ENCODE peak calls at places on chromosomes 11 and 22, in six cellular contexts. Q, T, W, M, D and N are unnamed samples.

GRCh38 chr22:17307566-17307965 is 61.7 kb upstream of the CECR2 start:
- DNase-seq in Q (no peak), T (no peak), W (no peak), M (no peak), D (no peak), N (no peak)

GRCh38 chr11:101008961-101009684 is 120.5 kb downstream of the PGR start:
- DNase-seq in Q (no peak), T (no peak), W (no peak), M (no peak), D (no peak), N (no peak)

GRCh38 chr11:29676993-29677392 is 339.8 kb downstream of the KCNA4 start:
- DNase-seq in Q (no peak), T (no peak), W (no peak), M (no peak), D (no peak), N (no peak)

GRCh38 chr22:20020533-20021195 is at the start of gene TANGO2:
- DNase-seq in Q (peak), T (peak), W (peak), M (peak), D (peak), N (peak)

GRCh38 chr11:134761361-134761760 is 349.3 kb upstream of the B3GAT1 start:
- DNase-seq in Q (no peak), T (no peak), W (no peak), M (no peak), D (no peak), N (no peak)

GRCh38 chr11:128497057-128497957 is 90.1 kb downstream of the ETS1 start:
- DNase-seq in Q (no peak), T (no peak), W (peak), M (peak), D (peak), N (no peak)

GRCh38 chr22:46576556-46577351 is 39.3 kb upstream of the CELSR1 start:
- DNase-seq in Q (peak), T (peak), W (peak), M (peak), D (no peak), N (peak)

GRCh38 chr22:27100789-27101188 is 443.4 kb downstream of the MIAT start:
- DNase-seq in Q (no peak), T (peak), W (no peak), M (no peak), D (no peak), N (no peak)

GRCh38 chr22:30436196-30436595 is 10.6 kb downstream of the MTFP1 start:
- DNase-seq in Q (no peak), T (no peak), W (no peak), M (no peak), D (no peak), N (no peak)

GRCh38 chr11:93522448-93522847 is 20.7 kb downstream of the SMCO4 start:
- DNase-seq in Q (no peak), T (no peak), W (no peak), M (no peak), D (no peak), N (no peak)

GRCh38 chr22:29704528-29705285 is 15.1 kb upstream of the CABP7 start:
- DNase-seq in Q (no peak), T (no peak), W (peak), M (peak), D (no peak), N (no peak)

GRCh38 chr11:8671651-8672062 is 10.8 kb downstream of the TRIM66 start:
- DNase-seq in Q (no peak), T (no peak), W (peak), M (peak), D (peak), N (no peak)

GRCh38 chr22:17135153-17135760 is 14.1 kb upstream of the TMEM121B start:
- DNase-seq in Q (no peak), T (no peak), W (no peak), M (no peak), D (no peak), N (peak)

GRCh38 chr11:100004541-100004940 is 682.5 kb upstream of the ARHGAP42 start:
- DNase-seq in Q (no peak), T (no peak), W (no peak), M (no peak), D (no peak), N (no peak)

GRCh38 chr22:17205432-17205831 is 13.8 kb downstream of the ADA2 start:
- DNase-seq in Q (peak), T (no peak), W (no peak), M (no peak), D (no peak), N (no peak)

GRCh38 chr22:19645391-19645790 is 68.9 kb upstream of the SEPTIN5 start:
- DNase-seq in Q (no peak), T (no peak), W (no peak), M (no peak), D (no peak), N (no peak)

GRCh38 chr11:66318576-66318970 is 1.7 kb upstream of the CD248 start:
- DNase-seq in Q (no peak), T (no peak), W (no peak), M (no peak), D (no peak), N (no peak)

GRCh38 chr11:3341298-3341697 is 37.6 kb downstream of the ZNF195 start:
- DNase-seq in Q (peak), T (peak), W (peak), M (peak), D (no peak), N (peak)

GRCh38 chr11:95764267-95764898 is 25.2 kb downstream of the FAM76B start:
- DNase-seq in Q (peak), T (peak), W (no peak), M (peak), D (no peak), N (no peak)

GRCh38 chr11:132980721-132981120 is 551.6 kb downstream of the OPCML start:
- DNase-seq in Q (no peak), T (no peak), W (no peak), M (no peak), D (no peak), N (no peak)

GRCh38 chr11:100761806-100762205 is 74.7 kb downstream of the ARHGAP42 start:
- DNase-seq in Q (no peak), T (no peak), W (no peak), M (no peak), D (no peak), N (no peak)

GRCh38 chr22:28129319-28129962 is 210.4 kb upstream of the PITPNB start:
- DNase-seq in Q (no peak), T (no peak), W (no peak), M (no peak), D (no peak), N (no peak)

GRCh38 chr22:44576311-44577260 is 78.6 kb upstream of the RTL6 start:
- DNase-seq in Q (no peak), T (no peak), W (no peak), M (no peak), D (no peak), N (no peak)

GRCh38 chr11:19275496-19275895 is 34.8 kb upstream of the E2F8 start:
- DNase-seq in Q (no peak), T (no peak), W (no peak), M (no peak), D (no peak), N (no peak)

GRCh38 chr11:19183641-19184040 is 18.1 kb downstream of the CSRP3 start:
- DNase-seq in Q (no peak), T (no peak), W (no peak), M (no peak), D (no peak), N (no peak)

GRCh38 chr22:35589071-35589735 is 27.9 kb downstream of the MB start:
- DNase-seq in Q (no peak), T (no peak), W (no peak), M (peak), D (no peak), N (no peak)

GRCh38 chr11:122334546-122335375 is 218.7 kb upstream of the BLID start:
- DNase-seq in Q (no peak), T (no peak), W (no peak), M (peak), D (no peak), N (no peak)

GRCh38 chr11:45259607-45260006 is 26.5 kb downstream of the SYT13 start:
- DNase-seq in Q (no peak), T (no peak), W (peak), M (no peak), D (no peak), N (no peak)

GRCh38 chr22:36383110-36383581 is 4.6 kb downstream of the MYH9 start:
- DNase-seq in Q (peak), T (no peak), W (peak), M (peak), D (no peak), N (no peak)

GRCh38 chr22:17836977-17837742 is 62.9 kb upstream of the BID start:
- DNase-seq in Q (no peak), T (no peak), W (peak), M (no peak), D (no peak), N (no peak)

GRCh38 chr22:46354176-46354992 is 18.9 kb downstream of the TRMU start:
- DNase-seq in Q (no peak), T (no peak), W (no peak), M (no peak), D (no peak), N (peak)

GRCh38 chr11:119339581-119340334 is 925 bp downstream of the C1QTNF5 start:
- DNase-seq in Q (no peak), T (peak), W (peak), M (peak), D (peak), N (no peak)

GRCh38 chr11:35709386-35709785 is 46.8 kb downstream of the TRIM44 start:
- DNase-seq in Q (no peak), T (no peak), W (no peak), M (no peak), D (no peak), N (no peak)

GRCh38 chr11:124026498-124026897 is at the start of gene OR10G8:
- DNase-seq in Q (no peak), T (no peak), W (no peak), M (no peak), D (no peak), N (no peak)

DNA sequence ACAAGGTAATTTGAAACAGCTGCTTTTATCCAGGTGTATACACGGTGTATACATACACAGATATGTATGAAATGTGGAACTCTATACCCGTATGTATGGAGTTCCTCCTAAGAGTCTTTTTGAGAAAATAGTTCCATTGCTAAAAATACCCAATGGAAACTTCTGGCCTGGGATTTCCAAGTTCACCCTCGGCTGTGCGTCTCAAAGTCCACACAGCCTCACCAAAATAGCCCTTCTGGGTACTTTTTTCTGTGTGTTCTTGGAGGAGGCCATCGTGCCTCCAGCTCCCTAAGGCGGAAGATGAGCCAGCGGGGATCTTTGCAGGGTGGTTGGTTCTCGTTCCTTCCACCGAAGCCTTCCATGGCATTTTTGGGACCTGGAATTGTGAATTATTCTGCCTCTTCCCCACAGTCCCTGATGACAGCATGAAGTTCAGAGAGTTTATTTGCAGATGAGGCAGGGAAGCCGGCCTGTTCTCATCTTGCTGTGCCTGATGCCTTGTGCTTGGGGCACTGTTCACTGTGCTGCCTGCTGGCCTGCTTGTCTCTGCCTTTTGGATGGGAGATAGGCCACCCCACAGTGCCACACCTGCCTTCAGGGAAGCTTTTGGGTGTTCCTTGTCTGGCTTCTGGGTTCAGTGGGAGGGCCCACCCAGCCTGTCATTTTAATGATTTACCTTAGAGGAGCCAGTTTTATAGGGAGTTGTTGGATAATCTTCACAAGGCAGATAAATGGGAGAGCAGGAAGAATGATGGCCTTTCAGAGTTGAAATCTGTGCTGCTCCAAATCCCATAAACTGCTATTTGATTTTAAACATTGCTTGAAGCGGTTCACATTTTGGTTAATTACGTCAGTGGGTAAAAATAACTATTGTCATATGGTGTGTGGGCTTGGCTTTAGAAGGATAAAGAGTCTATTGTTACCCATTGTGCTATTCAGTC is 112.7 kb upstream of the OR4B1 start:
- DNase-seq in Q (no peak), T (no peak), W (no peak), M (no peak), D (no peak), N (no peak)
- H3K4me3 ChIP-seq in Q (no peak), T (no peak), W (no peak), M (no peak), D (no peak), N (no peak)

GRCh38 chr11:102046841-102047240 is 396 bp upstream of the CFAP300 start:
- DNase-seq in Q (no peak), T (no peak), W (no peak), M (no peak), D (no peak), N (no peak)
- H3K4me3 ChIP-seq in Q (peak), T (peak), W (no peak), M (peak), D (peak), N (peak)

GRCh38 chr11:70796601-70797000 is 398.3 kb downstream of the CTTN start:
- DNase-seq in Q (no peak), T (no peak), W (no peak), M (no peak), D (no peak), N (no peak)
- H3K4me3 ChIP-seq in Q (no peak), T (no peak), W (no peak), M (no peak), D (no peak), N (no peak)

DNA sequence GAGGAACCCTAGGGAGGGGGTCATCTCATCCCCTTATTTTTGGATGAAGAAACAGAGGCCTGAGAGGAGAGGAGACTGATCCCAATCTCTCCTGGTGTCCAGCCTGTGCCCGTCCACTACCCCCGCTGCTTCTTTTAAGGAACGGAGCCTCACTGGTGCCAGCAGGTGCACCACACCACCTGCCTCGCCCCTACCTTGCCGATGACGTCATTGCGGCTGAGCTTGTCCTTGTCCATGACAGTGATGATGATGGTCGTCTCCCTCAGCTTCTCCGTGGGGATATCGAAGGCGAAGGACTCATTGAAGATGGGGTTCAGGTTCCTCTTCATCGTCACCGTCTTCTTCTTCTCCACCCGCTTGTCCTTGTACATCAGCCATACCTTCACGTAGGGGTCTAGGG is 14.3 kb downstream of the LRRC10B start:
- DNase-seq in Q (no peak), T (no peak), W (no peak), M (no peak), D (no peak), N (no peak)
- H3K4me3 ChIP-seq in Q (no peak), T (no peak), W (no peak), M (no peak), D (no peak), N (no peak)

GRCh38 chr11:83546371-83546770 is 260.2 kb upstream of the CCDC90B start:
- DNase-seq in Q (no peak), T (no peak), W (no peak), M (no peak), D (no peak), N (no peak)

GRCh38 chr11:83545911-83546310 is 259.7 kb upstream of the CCDC90B start:
- DNase-seq in Q (no peak), T (no peak), W (no peak), M (no peak), D (no peak), N (no peak)

GRCh38 chr11:83544871-83545270 is 258.7 kb upstream of the CCDC90B start:
- DNase-seq in Q (no peak), T (no peak), W (no peak), M (no peak), D (no peak), N (no peak)

GRCh38 chr11:83545494-83545893 is 259.3 kb upstream of the CCDC90B start:
- DNase-seq in Q (no peak), T (no peak), W (no peak), M (no peak), D (no peak), N (no peak)

GRCh38 chr11:83543918-83544491 is 257.8 kb upstream of the CCDC90B start:
- DNase-seq in Q (no peak), T (no peak), W (no peak), M (no peak), D (no peak), N (peak)
- H3K4me3 ChIP-seq in Q (no peak), T (no peak), W (no peak), M (no peak), D (no peak), N (no peak)

GRCh38 chr11:68684385-68685356 is at the start of gene GAL:
- DNase-seq in Q (no peak), T (peak), W (no peak), M (no peak), D (no peak), N (no peak)
- H3K4me3 ChIP-seq in Q (no peak), T (peak), W (no peak), M (peak), D (peak), N (no peak)

DNA sequence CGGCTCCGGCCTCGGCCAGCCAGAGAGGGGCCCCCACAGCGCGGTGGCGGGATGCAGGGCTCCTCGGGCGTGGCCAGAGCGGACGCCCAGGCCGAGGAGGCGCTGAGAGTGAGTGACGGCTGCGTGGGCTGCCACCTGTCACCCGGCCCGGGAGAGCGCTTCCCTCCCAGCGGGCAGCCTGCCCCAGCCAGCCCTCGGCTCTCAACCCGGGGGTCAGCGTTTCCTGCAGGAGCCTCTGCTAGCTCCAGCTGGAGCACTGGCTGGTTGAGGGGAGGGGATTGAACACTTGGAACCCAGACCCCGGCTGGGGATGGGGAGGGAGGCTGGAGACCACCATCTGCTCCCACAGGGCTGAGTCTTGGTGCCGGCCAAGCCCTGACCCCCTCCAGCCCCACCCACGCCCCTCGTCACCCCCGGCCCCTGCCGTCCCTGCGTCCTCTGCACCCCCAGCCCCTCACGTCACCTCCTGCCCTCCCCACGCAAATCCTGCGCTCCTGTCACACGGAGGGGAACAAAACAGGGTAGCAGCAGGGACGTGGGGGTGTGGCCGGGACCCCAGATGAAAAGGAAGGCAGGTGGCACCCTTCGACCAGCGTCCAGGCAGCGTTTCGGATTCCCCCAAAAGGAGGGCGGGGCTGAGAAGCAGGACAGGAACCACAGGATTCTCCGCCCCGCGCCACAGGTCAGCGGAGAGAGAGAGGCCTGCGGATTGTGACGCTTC is 156.9 kb downstream of the BRD1 start:
- DNase-seq in Q (no peak), T (no peak), W (no peak), M (no peak), D (peak), N (peak)
- H3K4me3 ChIP-seq in Q (no peak), T (peak), W (no peak), M (no peak), D (peak), N (peak)

DNA sequence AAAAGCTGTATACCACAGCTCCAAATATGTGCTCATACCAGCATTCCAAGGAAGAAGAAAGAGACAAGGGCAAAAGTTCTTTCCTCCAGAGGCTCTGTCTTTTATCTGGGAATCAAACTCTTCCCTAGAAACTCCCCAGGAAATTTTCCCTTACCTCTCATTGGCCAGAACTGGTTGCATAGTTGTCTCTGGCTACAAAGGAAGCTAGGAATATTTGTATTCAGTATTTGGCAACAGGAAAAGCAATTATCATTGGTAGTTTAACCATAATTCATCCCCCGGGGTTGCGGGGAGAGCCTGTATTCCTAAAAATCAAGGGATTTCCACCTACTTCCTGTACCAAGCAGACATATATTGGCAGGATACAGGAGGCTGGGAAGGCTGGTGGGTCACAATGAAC is 10.5 kb upstream of the ZFTA start:
- DNase-seq in Q (no peak), T (no peak), W (no peak), M (no peak), D (no peak), N (no peak)
- H3K4me3 ChIP-seq in Q (no peak), T (no peak), W (no peak), M (no peak), D (no peak), N (no peak)